ENCODE peak calls at places on chromosomes 13 and 19, in ten cellular contexts. N is KG1; Q is GOT3; B is iris pigment epithelial cell; L is Calu3; C is islet precursor cell; W is progenitor cell of endocrine pancreas; H is stimulated activated CD4-positive, alpha-beta T cell treated with anti-CD3 and anti-CD28 coated beads, TNF-alpha, amount 100 ng/mL, for 1 hour; S is lung microvascular endothelial cell; A is suprapubic skin. G is an unnamed sample.

GRCh38 chr19:50434525-50434924 is 1.8 kb downstream of the MYBPC2 start:
- DNase-seq in N (no peak), Q (no peak), B (no peak), L (no peak), C (no peak), W (no peak), H (no peak), S (no peak), A (no peak), G (peak; percentile 67)

GRCh38 chr19:3346677-3347353 is 19.6 kb upstream of the NFIC start:
- DNase-seq in N (no peak), Q (no peak), B (no peak), L (no peak), C (no peak), W (no peak), H (no peak), S (no peak), A (no peak), G (no peak)

GRCh38 chr13:70249332-70250064 is 141.2 kb upstream of the KLHL1 start:
- DNase-seq in N (no peak), Q (no peak), B (peak; percentile 95), L (peak; percentile 26), C (peak; percentile 89), W (no peak), H (no peak), S (no peak), A (no peak), G (no peak)

GRCh38 chr13:71117920-71118319 is 749.1 kb downstream of the DACH1 start:
- DNase-seq in N (no peak), Q (no peak), B (no peak), L (no peak), C (no peak), W (no peak), H (no peak), S (no peak), A (no peak), G (no peak)

GRCh38 chr19:15640294-15640903 is at the start of gene CYP4F3:
- DNase-seq in N (no peak), Q (no peak), B (peak; percentile 12), L (peak; percentile 93), C (no peak), W (no peak), H (no peak), S (no peak), A (no peak), G (peak; percentile 51)

GRCh38 chr13:48819889-48820288 is 155.8 kb upstream of the FNDC3A start:
- DNase-seq in N (no peak), Q (no peak), B (no peak), L (no peak), C (no peak), W (no peak), H (no peak), S (no peak), A (no peak), G (no peak)

GRCh38 chr13:78659450-78660110 is 625 bp upstream of the OBI1 start:
- DNase-seq in N (no peak), Q (no peak), B (no peak), L (no peak), C (no peak), W (no peak), H (no peak), S (peak; percentile 6), A (no peak), G (no peak)

GRCh38 chr13:28120317-28120716 is 18.0 kb upstream of the PAN3 start:
- DNase-seq in N (no peak), Q (no peak), B (no peak), L (no peak), C (no peak), W (no peak), H (no peak), S (no peak), A (no peak), G (no peak)

GRCh38 chr19:13884726-13885591 is 8.0 kb downstream of the NANOS3 start:
- DNase-seq in N (no peak), Q (no peak), B (no peak), L (no peak), C (no peak), W (no peak), H (no peak), S (no peak), A (no peak), G (peak; percentile 76)

GRCh38 chr19:10816691-10817090 is 19.3 kb downstream of the TMED1 start:
- DNase-seq in N (no peak), Q (no peak), B (no peak), L (no peak), C (no peak), W (no peak), H (no peak), S (no peak), A (no peak), G (no peak)

G was measured in COR-L47.